ENCODE peak calls at places on chromosome 17, in nine cellular contexts. W is lung, R is cardiac muscle cell, T is GM23338, B is IMR-90, P is epithelial cell of esophagus, I is psoas muscle, C is astrocyte of the cerebellum, V is fibroblast of mammary gland. S is an unnamed sample.

GRCh38 chr17:55674107-55674506 is 48.6 kb downstream of the TMEM100 start:
- DNase-seq in W (no peak), I (no peak), B (no peak), R (no peak), P (peak; percentile 72), C (no peak), V (peak; percentile 86), T (no peak), S (no peak)

GRCh38 chr17:74877592-74878543 is 5.1 kb upstream of the FDXR start:
- DNase-seq in R (peak; percentile 57), V (peak; percentile 45), T (no peak), W (no peak), P (peak; percentile 94), B (no peak), I (no peak), C (no peak), S (peak; percentile 43)

GRCh38 chr17:12136646-12137045 is 116.0 kb downstream of the MAP2K4 start:
- DNase-seq in R (no peak), I (no peak), W (no peak), P (no peak), V (no peak), B (no peak), C (peak; percentile 22), T (no peak), S (no peak)

GRCh38 chr17:1709403-1709891 is 730 bp downstream of the TLCD2 start:
- DNase-seq in P (no peak), I (peak; percentile 48), V (no peak), T (peak; percentile 35), R (no peak), W (no peak), B (no peak), C (no peak), S (no peak)

GRCh38 chr17:65008877-65009276 is 47.7 kb downstream of the GNA13 start:
- DNase-seq in C (no peak), V (no peak), I (no peak), R (no peak), W (no peak), T (no peak), B (no peak), P (no peak), S (no peak)

GRCh38 chr17:71987634-71988033 is 133.2 kb upstream of the SOX9 start:
- DNase-seq in T (no peak), W (no peak), I (no peak), V (peak; percentile 22), C (no peak), R (no peak), P (peak; percentile 63), B (peak; percentile 21), S (no peak)

GRCh38 chr17:28724500-28725165 is 1.4 kb downstream of the TLCD1 start:
- DNase-seq in C (no peak), T (peak; percentile 41), R (no peak), V (no peak), I (no peak), B (no peak), P (peak; percentile 22), W (no peak), S (no peak)

GRCh38 chr17:47895254-47895855 is 681 bp upstream of the SP2 start:
- DNase-seq in P (peak; percentile 29), C (no peak), T (no peak), V (peak; percentile 30), I (no peak), W (peak; percentile 54), B (peak; percentile 17), R (no peak), S (no peak)

GRCh38 chr17:76696763-76697701 is 13.7 kb downstream of the MXRA7 start:
- DNase-seq in R (no peak), I (peak; percentile 88), V (peak; percentile 89), T (no peak), P (no peak), B (no peak), C (no peak), W (no peak), S (peak; percentile 60)

GRCh38 chr17:67912088-67912487 is 84.2 kb downstream of the C17orf58 start:
- DNase-seq in W (no peak), C (no peak), B (no peak), V (no peak), P (no peak), T (no peak), R (no peak), I (no peak), S (no peak)

GRCh38 chr17:76710863-76711611 is at the start of gene MXRA7:
- DNase-seq in T (peak; percentile 80), W (peak; percentile 60), P (peak; percentile 67), B (peak; percentile 61), R (peak; percentile 78), C (no peak), I (peak; percentile 89), V (peak; percentile 56), S (peak; percentile 82)

GRCh38 chr17:65103896-65104295 is 33.3 kb upstream of the RGS9 start:
- DNase-seq in C (peak; percentile 50), W (no peak), B (peak; percentile 49), R (no peak), I (no peak), V (no peak), T (no peak), P (peak; percentile 65), S (no peak)

GRCh38 chr17:65449495-65449894 is 112.0 kb downstream of the AXIN2 start:
- DNase-seq in T (no peak), B (no peak), V (no peak), R (no peak), I (no peak), C (no peak), P (no peak), W (no peak), S (no peak)

GRCh38 chr17:2852729-2853110 is 56.5 kb downstream of the RAP1GAP2 start:
- DNase-seq in I (no peak), V (no peak), C (no peak), R (no peak), T (peak; percentile 73), W (no peak), B (no peak), P (no peak), S (no peak)

GRCh38 chr17:27282054-27282501 is 11.8 kb upstream of the WSB1 start:
- DNase-seq in W (no peak), T (no peak), V (peak; percentile 87), B (peak; percentile 50), R (no peak), C (no peak), P (no peak), I (no peak), S (no peak)

GRCh38 chr17:41486809-41487530 is 2.7 kb downstream of the KRT36 start:
- DNase-seq in B (no peak), V (no peak), T (peak; percentile 89), R (peak; percentile 28), P (no peak), C (no peak), I (no peak), W (peak; percentile 63), S (no peak)

GRCh38 chr17:61395409-61395982 is 4.1 kb upstream of the TBX2 start:
- DNase-seq in T (peak; percentile 68), V (no peak), W (no peak), P (no peak), C (no peak), I (no peak), B (no peak), R (no peak), S (no peak)

GRCh38 chr17:63440127-63440769 is 5.9 kb downstream of the CYB561 start:
- DNase-seq in I (no peak), T (no peak), W (no peak), V (no peak), R (no peak), P (no peak), B (no peak), C (no peak), S (no peak)
- H3K4me3 ChIP-seq in I (peak overlapping the region; percentile 22), T (no peak overlapping the region), W (no peak overlapping the region), V (no peak overlapping the region), R (no peak overlapping the region), P (no peak overlapping the region), B (no peak overlapping the region), C (no peak overlapping the region), S (no peak overlapping the region)

GRCh38 chr17:51046527-51047384 is 73.9 kb downstream of the SPAG9 start:
- DNase-seq in B (peak; percentile 87), I (no peak), P (peak; percentile 81), C (peak; percentile 93), V (peak; percentile 92), W (no peak), T (peak; percentile 95), R (peak; percentile 92), S (peak; percentile 76)
- H3K4me3 ChIP-seq in B (no peak overlapping the region), I (peak overlapping the region; percentile 5), P (no peak overlapping the region), C (peak overlapping the region; percentile 48), V (peak overlapping the region; percentile 33), W (no peak overlapping the region), T (peak overlapping the region; percentile 41), R (peak overlapping the region; percentile 7), S (no peak overlapping the region)

DNA sequence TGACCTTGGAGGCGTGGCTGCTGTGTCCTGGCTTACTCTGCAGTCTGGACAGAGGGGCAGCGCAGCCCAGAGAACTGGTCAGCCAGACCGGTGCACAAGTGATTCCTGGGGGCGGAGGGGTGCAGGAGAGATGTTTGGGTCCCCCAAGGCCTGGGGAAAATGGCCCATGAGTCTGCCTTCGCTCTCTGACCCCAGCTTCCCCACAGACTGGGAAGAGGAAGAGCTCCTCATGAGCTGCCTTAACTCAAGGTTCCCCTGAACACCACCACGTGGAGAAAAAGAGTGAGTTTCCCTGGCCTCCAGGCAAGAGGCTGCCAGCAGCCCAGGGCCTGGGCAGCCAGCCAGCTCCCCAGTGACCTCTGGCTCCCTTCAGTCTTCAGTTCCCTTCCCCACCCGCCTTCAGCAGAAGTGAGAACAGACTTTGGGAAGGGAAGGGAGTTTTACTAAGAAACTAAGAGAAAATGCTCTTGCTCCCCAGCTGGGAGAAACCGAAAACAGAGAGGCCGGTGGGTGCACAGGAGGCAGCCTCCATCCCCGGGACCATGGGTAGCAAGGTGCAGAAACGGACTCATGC is 2.0 kb upstream of the C17orf99 start:
- DNase-seq in B (peak; percentile 76), V (peak; percentile 86), T (no peak), P (peak; percentile 51), I (peak; percentile 84), W (peak; percentile 75), C (peak; percentile 49), R (peak; percentile 84), S (peak; percentile 90)
- H3K4me3 ChIP-seq in B (no peak overlapping the region), V (no peak overlapping the region), T (no peak overlapping the region), P (no peak overlapping the region), I (no peak overlapping the region), W (no peak overlapping the region), C (no peak overlapping the region), R (no peak overlapping the region), S (no peak overlapping the region)

DNA sequence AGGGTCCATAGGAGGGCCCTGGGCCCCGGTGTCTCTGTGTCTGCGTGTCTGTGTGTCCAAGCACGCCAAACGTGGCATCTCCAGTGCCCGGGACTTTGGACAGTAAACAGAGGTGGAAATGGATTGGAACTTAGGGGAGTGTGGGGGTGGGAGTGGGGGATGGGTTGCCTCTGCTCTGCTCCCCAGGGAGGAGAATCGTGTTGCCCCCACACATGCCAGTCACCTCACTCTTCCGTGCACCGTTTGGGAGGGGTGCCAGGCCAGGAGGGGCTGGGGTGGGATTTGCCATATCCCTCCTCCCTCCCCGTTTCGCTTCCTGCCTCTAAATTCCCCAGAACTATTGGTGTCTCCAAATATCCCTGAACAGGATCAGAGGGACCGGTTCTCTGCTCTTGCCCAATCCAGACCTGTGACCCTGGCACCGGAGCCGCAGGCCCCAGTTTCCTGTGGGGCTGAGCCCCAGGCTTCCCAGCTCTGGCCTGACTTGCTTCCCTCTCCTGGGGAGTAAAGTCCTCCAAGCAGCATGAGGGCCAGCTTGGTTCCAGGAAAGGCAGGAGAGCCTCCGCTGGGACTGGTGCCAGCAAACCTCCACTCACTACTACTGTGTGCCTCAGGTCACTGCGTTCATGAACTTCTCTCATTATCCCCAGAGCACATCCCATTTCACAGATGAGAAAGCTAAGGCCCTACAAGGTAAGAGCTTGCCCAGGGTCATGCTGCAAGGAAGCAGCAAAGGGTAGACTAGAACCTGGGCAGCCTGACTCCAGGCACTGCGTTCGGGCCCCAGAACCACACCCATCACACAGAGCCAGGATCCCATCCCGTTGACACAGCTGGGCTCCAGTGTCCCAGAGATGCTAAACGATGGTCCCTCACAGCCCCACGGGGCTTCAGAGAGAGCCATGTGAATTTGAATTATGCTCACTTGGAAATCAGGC is at the start of gene ASGR1:
- DNase-seq in B (no peak), R (no peak), V (no peak), I (no peak), T (no peak), C (no peak), W (no peak), P (no peak), S (no peak)
- H3K4me3 ChIP-seq in B (no peak within 1 kb of the TSS), R (peak within 1 kb of the TSS; percentile 44), V (no peak within 1 kb of the TSS), I (no peak within 1 kb of the TSS), T (peak within 1 kb of the TSS; percentile 90), C (peak within 1 kb of the TSS; percentile 50), W (no peak within 1 kb of the TSS), P (no peak within 1 kb of the TSS), S (no peak within 1 kb of the TSS)